ENCODE peak calls at places on chromosomes 12 and 14, in ten cellular contexts. S is K562, F is tibial nerve, N is suprapubic skin, O is A549, T is stomach, H is ovary, G is sigmoid colon, B is HepG2, E is GM12878. W is an unnamed sample.

GRCh38 chr14:80839743-80840142 is 101.8 kb downstream of the CEP128 start:
- DNase-seq in S (no peak), F (no peak), N (no peak), O (no peak), T (no peak), H (no peak), G (no peak), B (no peak), E (no peak), W (no peak)

GRCh38 chr12:98868538-98868937 is 223.4 kb downstream of the APAF1 start:
- DNase-seq in S (no peak), F (no peak), N (no peak), O (no peak), T (no peak), H (no peak), G (no peak), B (no peak), E (no peak), W (no peak)

GRCh38 chr12:130031571-130032189 is 127.9 kb upstream of the TMEM132D start:
- DNase-seq in S (peak; percentile 71), F (no peak), N (no peak), O (peak; percentile 61), T (peak; percentile 56), H (no peak), G (no peak), B (peak; percentile 60), E (no peak), W (peak; percentile 48)

GRCh38 chr12:78951746-78952532 is 87.4 kb downstream of the SYT1 start:
- DNase-seq in S (no peak), F (no peak), N (no peak), O (no peak), T (no peak), H (no peak), G (no peak), B (no peak), E (no peak), W (no peak)

GRCh38 chr14:59358105-59358504 is 107.1 kb downstream of the GPR135 start:
- DNase-seq in S (peak; percentile 17), F (no peak), N (no peak), O (peak; percentile 18), T (no peak), H (no peak), G (peak; percentile 81), B (peak; percentile 36), E (no peak), W (no peak)

GRCh38 chr14:60002819-60003492 is 83.0 kb downstream of the LRRC9 start:
- DNase-seq in S (no peak), F (no peak), N (no peak), O (no peak), T (peak; percentile 59), H (no peak), G (no peak), B (peak; percentile 0), E (no peak), W (no peak)

GRCh38 chr14:95683793-95684192 is 2.4 kb upstream of the TCL1B start:
- DNase-seq in S (peak; percentile 4), F (no peak), N (peak; percentile 72), O (peak; percentile 25), T (peak; percentile 36), H (no peak), G (no peak), B (peak; percentile 11), E (no peak), W (peak; percentile 16)

GRCh38 chr14:100574642-100575031 is 12.6 kb downstream of the BEGAIN start:
- DNase-seq in S (no peak), F (no peak), N (no peak), O (no peak), T (no peak), H (no peak), G (no peak), B (no peak), E (no peak), W (no peak)

GRCh38 chr12:95582230-95583058 is 31.2 kb upstream of the USP44 start:
- DNase-seq in S (peak; percentile 11), F (no peak), N (no peak), O (peak; percentile 41), T (no peak), H (no peak), G (no peak), B (peak; percentile 37), E (no peak), W (no peak)

GRCh38 chr12:75556306-75556899 is 45.0 kb upstream of the KRR1 start:
- DNase-seq in S (no peak), F (no peak), N (no peak), O (no peak), T (no peak), H (no peak), G (no peak), B (peak; percentile 34), E (no peak), W (no peak)

GRCh38 chr14:30608533-30609006 is 13.5 kb upstream of the SCFD1 start:
- DNase-seq in S (no peak), F (no peak), N (no peak), O (no peak), T (no peak), H (no peak), G (no peak), B (no peak), E (no peak), W (peak; percentile 17)

GRCh38 chr14:35576856-35577255 is 42.9 kb downstream of the INSM2 start:
- DNase-seq in S (no peak), F (no peak), N (no peak), O (no peak), T (no peak), H (no peak), G (no peak), B (no peak), E (no peak), W (no peak)

GRCh38 chr14:20421267-20421666 is 8.0 kb upstream of the TEP1 start:
- DNase-seq in S (no peak), F (no peak), N (no peak), O (no peak), T (no peak), H (no peak), G (no peak), B (no peak), E (no peak), W (no peak)

GRCh38 chr12:86148612-86149011 is 107.6 kb downstream of the MGAT4C start:
- DNase-seq in S (no peak), F (no peak), N (no peak), O (no peak), T (no peak), H (no peak), G (no peak), B (no peak), E (no peak), W (no peak)
- TF ChIP-seq EP300 in S (no peak), F (no peak), N (no peak), O (no peak), T (no peak), H (no peak), G (no peak), B (no peak), E (no peak), W (no peak)

GRCh38 chr12:121926874-121927706 is 8.7 kb downstream of the CFAP251 start:
- DNase-seq in S (peak; percentile 21), F (no peak), N (no peak), O (no peak), T (no peak), H (no peak), G (no peak), B (no peak), E (peak; percentile 33), W (no peak)

GRCh38 chr12:121927798-121928197 is 9.4 kb downstream of the CFAP251 start:
- DNase-seq in S (no peak), F (no peak), N (no peak), O (no peak), T (no peak), H (no peak), G (no peak), B (no peak), E (no peak), W (no peak)

GRCh38 chr12:121921106-121921505 is 2.7 kb downstream of the CFAP251 start:
- DNase-seq in S (no peak), F (no peak), N (no peak), O (no peak), T (no peak), H (no peak), G (no peak), B (no peak), E (no peak), W (no peak)

GRCh38 chr12:121930862-121931261 is 12.5 kb downstream of the CFAP251 start:
- DNase-seq in S (no peak), F (no peak), N (no peak), O (no peak), T (no peak), H (no peak), G (no peak), B (peak; percentile 42), E (no peak), W (no peak)

GRCh38 chr12:121925361-121925725 is 7.0 kb downstream of the CFAP251 start:
- DNase-seq in S (no peak), F (no peak), N (no peak), O (no peak), T (no peak), H (no peak), G (no peak), B (no peak), E (no peak), W (no peak)
- TF ChIP-seq EP300 in S (no peak), F (no peak), N (no peak), O (no peak), T (no peak), H (no peak), G (no peak), B (no peak), E (no peak), W (no peak)

GRCh38 chr14:76929927-76930326 is 98.6 kb downstream of the IRF2BPL start:
- DNase-seq in S (peak; percentile 36), F (no peak), N (no peak), O (no peak), T (no peak), H (no peak), G (peak; percentile 82), B (no peak), E (no peak), W (peak; percentile 33)
- TF ChIP-seq EP300 in S (no peak), F (no peak), N (no peak), O (no peak), T (no peak), H (no peak), G (no peak), B (no peak), E (no peak), W (no peak)

DNA sequence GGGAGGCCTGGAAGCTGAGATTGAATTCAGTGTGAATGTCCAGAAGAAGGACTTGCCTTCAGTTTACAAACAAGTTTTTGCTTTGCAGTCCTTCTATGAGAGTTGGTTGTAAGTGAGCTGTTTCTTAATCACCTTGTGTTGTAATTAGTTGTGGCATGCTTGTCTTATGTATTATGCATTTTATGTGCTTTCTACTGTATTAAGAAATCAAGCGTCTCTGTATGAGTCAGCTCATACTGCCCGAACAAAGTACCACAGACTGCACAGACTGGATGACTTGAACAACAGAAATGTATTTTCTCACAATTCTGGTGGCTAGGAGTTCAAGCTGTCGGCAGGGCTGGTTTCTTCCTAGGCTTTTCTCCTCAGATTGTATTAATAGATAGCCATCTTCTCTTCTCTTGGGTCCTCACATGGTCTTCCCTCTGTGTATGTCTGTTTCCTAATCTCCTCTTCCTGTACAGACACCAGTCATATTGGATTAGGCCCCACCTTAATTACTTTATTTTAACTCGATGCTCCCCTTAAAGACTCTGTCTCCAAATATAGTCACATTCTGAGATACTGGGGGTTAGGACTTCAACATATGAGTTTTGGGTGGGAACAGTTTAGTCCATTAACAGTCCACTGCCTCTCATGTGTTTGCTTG is 77.8 kb downstream of the FLRT2 start:
- DNase-seq in S (no peak), F (no peak), N (no peak), O (no peak), T (no peak), H (no peak), G (no peak), B (no peak), E (no peak), W (no peak)
- TF ChIP-seq EP300 in S (no peak), F (no peak), N (no peak), O (no peak), T (no peak), H (no peak), G (no peak), B (no peak), E (no peak), W (no peak)

W was measured in transverse colon.